ENCODE peak calls at places on chromosomes 16 and 17, in ten cellular contexts. X is fibroblast of lung, M is mesendoderm, A is IMR-90, Z is GM23248, D is mammary epithelial cell, Q is endothelial cell of umbilical vein, Y is HCT116, R is neural progenitor cell, C is PC-3. L is an unnamed sample.
A peak's percentile ranks its signal among the peaks of the same experiment; 100 is the strongest.

GRCh38 chr17:6608321-6608720 is 32.2 kb downstream of the KIAA0753 start:
- DNase-seq in Z (peak; percentile 73), R (no peak), Q (no peak), M (no peak), A (peak; percentile 41), D (peak; percentile 70), X (peak; percentile 64), C (peak; percentile 84), Y (peak; percentile 49), L (no peak)

GRCh38 chr17:75511270-75511609 is 4.1 kb downstream of the CASKIN2 start:
- DNase-seq in X (no peak), M (no peak), A (no peak), Y (no peak), D (no peak), C (no peak), R (no peak), Z (no peak), Q (no peak), L (no peak)

GRCh38 chr16:20102521-20102920 is 28.8 kb upstream of the GPR139 start:
- DNase-seq in R (no peak), D (no peak), X (no peak), Z (no peak), Q (no peak), Y (no peak), M (no peak), C (no peak), A (no peak), L (no peak)

GRCh38 chr16:69397821-69398521 is 12.2 kb upstream of the TERF2 start:
- DNase-seq in D (peak; percentile 49), Q (peak; percentile 90), C (peak; percentile 47), R (peak; percentile 76), A (peak; percentile 78), X (peak; percentile 78), Y (peak; percentile 76), Z (peak; percentile 90), M (peak; percentile 92), L (peak; percentile 61)

GRCh38 chr17:40427002-40427491 is 9.4 kb upstream of the TOP2A start:
- DNase-seq in C (no peak), X (no peak), Q (no peak), A (no peak), R (no peak), Y (no peak), Z (no peak), M (no peak), D (no peak), L (no peak)

GRCh38 chr17:74491645-74492044 is 25.2 kb downstream of the CD300A start:
- DNase-seq in M (no peak), C (no peak), Y (no peak), Q (no peak), A (no peak), R (no peak), X (no peak), D (no peak), Z (no peak), L (no peak)

GRCh38 chr16:27273670-27274522 is 5.3 kb upstream of the NSMCE1 start:
- DNase-seq in C (peak; percentile 52), Z (peak; percentile 72), Y (peak; percentile 97), X (peak; percentile 79), M (no peak), D (no peak), R (no peak), Q (no peak), A (peak; percentile 53), L (no peak)

GRCh38 chr16:30096105-30096861 is at the start of gene YPEL3:
- DNase-seq in Y (no peak), X (peak; percentile 87), M (peak; percentile 93), C (peak; percentile 78), R (peak; percentile 99), Q (peak; percentile 89), A (peak; percentile 86), Z (peak; percentile 96), D (peak; percentile 80), L (peak; percentile 99)

GRCh38 chr16:31476305-31477219 is 4.6 kb downstream of the TGFB1I1 start:
- DNase-seq in Q (no peak), C (no peak), Y (no peak), M (peak; percentile 78), A (no peak), Z (no peak), R (peak; percentile 52), X (no peak), D (no peak), L (peak; percentile 59)

GRCh38 chr17:67833946-67834631 is 8.8 kb downstream of the BPTF start:
- DNase-seq in Y (no peak), A (no peak), C (peak; percentile 1), M (peak; percentile 64), Q (no peak), R (peak; percentile 37), Z (no peak), D (no peak), X (no peak), L (no peak)

GRCh38 chr17:35731239-35731931 is at the start of gene RASL10B:
- DNase-seq in M (peak; percentile 82), D (no peak), C (no peak), Z (peak; percentile 73), A (peak; percentile 31), Q (peak; percentile 28), X (peak; percentile 41), R (peak; percentile 85), Y (no peak), L (peak; percentile 93)

GRCh38 chr17:59491353-59492090 is 73.9 kb upstream of the DHX40 start:
- DNase-seq in D (no peak), Y (no peak), X (no peak), R (no peak), Z (no peak), C (no peak), A (no peak), M (no peak), Q (no peak), L (no peak)

GRCh38 chr16:70579648-70580630 is 56.3 kb downstream of the SF3B3 start:
- DNase-seq in Q (no peak), C (no peak), Y (no peak), A (no peak), X (no peak), D (no peak), M (no peak), Z (peak; percentile 32), R (no peak), L (peak; percentile 19)

DNA sequence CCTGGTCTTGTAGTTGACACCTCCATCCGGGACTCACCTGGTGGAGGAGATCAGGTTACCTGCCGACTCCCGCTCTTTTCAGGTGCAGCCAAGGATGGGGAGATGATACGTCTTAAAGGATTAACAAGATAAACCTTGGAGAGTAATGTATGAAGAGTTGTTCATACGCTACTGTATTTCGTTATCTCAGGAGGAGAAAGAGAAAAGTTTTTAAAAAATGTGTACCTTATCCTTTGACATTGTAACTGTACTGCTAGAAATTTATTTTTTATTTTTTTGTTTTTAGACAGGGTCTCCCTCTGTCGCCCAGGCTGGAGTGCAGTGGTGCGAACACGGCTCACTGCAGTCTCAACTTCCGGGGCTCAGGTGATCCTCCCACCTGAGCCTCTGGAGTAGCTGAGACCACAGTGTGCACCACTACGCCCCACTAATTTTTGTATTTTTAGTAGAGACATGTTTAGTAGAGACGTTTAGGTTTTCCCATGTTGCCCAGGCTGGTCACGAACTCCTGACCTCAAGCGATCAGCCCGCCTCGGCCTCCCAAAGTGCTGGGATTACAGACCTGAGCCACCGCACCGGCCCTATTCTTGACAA is 764 bp upstream of the SMURF2 start:
- DNase-seq in A (no peak), Y (peak; percentile 82), C (peak; percentile 82), Q (no peak), X (no peak), Z (no peak), D (no peak), M (no peak), R (no peak), L (no peak)
- H3K9ac ChIP-seq in A (peak overlapping the region; percentile 71), Y (peak overlapping the region; percentile 78), C (peak overlapping the region; percentile 90), Q (peak overlapping the region; percentile 89), X (peak overlapping the region; percentile 60), Z (peak overlapping the region; percentile 89), D (peak overlapping the region; percentile 50), M (peak overlapping the region; percentile 84), R (no peak overlapping the region), L (peak overlapping the region; percentile 89)

GRCh38 chr17:63555475-63556156 is 5.3 kb downstream of the DCAF7 start:
- DNase-seq in X (no peak), R (no peak), Z (no peak), Y (no peak), M (no peak), Q (no peak), D (no peak), C (no peak), A (no peak), L (no peak)

GRCh38 chr17:63549946-63550815 is at the start of gene DCAF7:
- DNase-seq in R (peak; percentile 99), Q (peak; percentile 100), M (peak; percentile 100), C (peak; percentile 100), Z (peak; percentile 100), X (peak; percentile 100), D (peak; percentile 100), A (peak; percentile 100), Y (peak; percentile 100), L (peak; percentile 100)

GRCh38 chr17:63550816-63551639 is 751 bp downstream of the DCAF7 start:
- DNase-seq in C (peak; percentile 57), Q (peak; percentile 59), A (peak; percentile 29), M (peak; percentile 65), X (peak; percentile 58), Y (no peak), D (peak; percentile 33), R (peak; percentile 74), Z (peak; percentile 71), L (peak; percentile 72)

GRCh38 chr17:63549289-63549945 is 860 bp upstream of the DCAF7 start:
- DNase-seq in A (no peak), D (no peak), Y (no peak), Q (no peak), C (no peak), X (no peak), M (no peak), R (no peak), Z (no peak), L (no peak)

DNA sequence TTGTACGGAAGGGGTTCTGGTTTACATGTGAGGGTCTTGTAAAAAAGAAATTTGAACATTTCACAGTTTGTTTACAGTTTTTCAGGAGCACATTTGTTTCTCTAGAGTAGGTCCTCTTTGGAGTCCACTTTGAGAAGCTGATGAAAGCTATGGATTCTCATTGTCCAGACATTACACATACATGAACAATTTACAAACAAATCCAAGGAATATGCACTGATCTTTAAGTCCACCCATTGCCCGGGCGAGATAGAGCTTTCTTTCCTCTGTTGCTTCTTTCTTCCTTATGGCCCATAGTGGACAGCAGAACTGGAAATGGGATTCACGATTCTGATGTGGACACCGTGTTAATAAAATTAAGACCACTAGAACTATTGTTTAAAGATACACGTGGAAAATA is 1.9 kb downstream of the DCAF7 start:
- DNase-seq in C (no peak), X (peak; percentile 13), D (no peak), Y (no peak), Z (peak; percentile 50), Q (peak; percentile 13), R (no peak), A (peak; percentile 52), M (no peak), L (no peak)
- H3K9ac ChIP-seq in C (peak overlapping the region; percentile 94), X (peak overlapping the region; percentile 38), D (peak overlapping the region; percentile 34), Y (no peak overlapping the region), Z (peak overlapping the region; percentile 90), Q (peak overlapping the region; percentile 23), R (no peak overlapping the region), A (peak overlapping the region; percentile 62), M (peak overlapping the region; percentile 63), L (peak overlapping the region; percentile 92)

GRCh38 chr17:71071041-71071440 is 901.7 kb downstream of the KCNJ2 start:
- DNase-seq in Z (no peak), R (no peak), Q (no peak), X (no peak), Y (peak; percentile 10), M (no peak), C (no peak), D (no peak), A (no peak), L (no peak)
- H3K9ac ChIP-seq in Z (no peak overlapping the region), R (no peak overlapping the region), Q (no peak overlapping the region), X (no peak overlapping the region), Y (no peak overlapping the region), M (no peak overlapping the region), C (peak overlapping the region; percentile 73), D (no peak overlapping the region), A (no peak overlapping the region), L (no peak overlapping the region)

GRCh38 chr17:30449480-30449879 is 27.7 kb upstream of the GOSR1 start:
- DNase-seq in Y (no peak), Z (peak; percentile 8), C (no peak), Q (no peak), X (peak; percentile 15), R (no peak), A (peak; percentile 10), M (no peak), D (no peak), L (no peak)
- H3K9ac ChIP-seq in Y (no peak overlapping the region), Z (no peak overlapping the region), C (no peak overlapping the region), Q (no peak overlapping the region), X (no peak overlapping the region), R (no peak overlapping the region), A (no peak overlapping the region), M (no peak overlapping the region), D (no peak overlapping the region), L (no peak overlapping the region)

L was measured in SK-N-SH.